ENCODE peak calls at places on chromosomes 1 and 21, in nine cellular contexts. One of them, this sample, is unnamed.
A peak's percentile ranks its signal among the peaks of the same experiment; 100 is the strongest.

GRCh38 chr1:55472784-55473183 is 257.6 kb upstream of the USP24 start:
- DNase-seq in IMR-90: peak; percentile 31
- DNase-seq in prostate gland: no peak
- DNase-seq in tibial nerve: no peak
- DNase-seq in neuronal stem cell: no peak
- DNase-seq in aorta: no peak
- DNase-seq in right lobe of liver: no peak
- DNase-seq in BE2C: no peak
- DNase-seq in heart left ventricle: no peak
- DNase-seq in this sample: peak; percentile 67

GRCh38 chr1:15989776-15990175 is 13.9 kb upstream of the ZBTB17 start:
- DNase-seq in heart left ventricle: no peak
- DNase-seq in BE2C: no peak
- DNase-seq in IMR-90: no peak
- DNase-seq in prostate gland: no peak
- DNase-seq in neuronal stem cell: no peak
- DNase-seq in tibial nerve: no peak
- DNase-seq in aorta: no peak
- DNase-seq in right lobe of liver: no peak
- DNase-seq in this sample: no peak

GRCh38 chr21:44994581-44995171 is 54.8 kb downstream of the SLX9 start:
- DNase-seq in prostate gland: no peak
- DNase-seq in IMR-90: no peak
- DNase-seq in heart left ventricle: no peak
- DNase-seq in neuronal stem cell: no peak
- DNase-seq in tibial nerve: no peak
- DNase-seq in right lobe of liver: no peak
- DNase-seq in BE2C: no peak
- DNase-seq in aorta: peak; percentile 64
- DNase-seq in this sample: peak; percentile 70

GRCh38 chr1:119004129-119004527 is 16.0 kb upstream of the TBX15 start:
- DNase-seq in heart left ventricle: no peak
- DNase-seq in neuronal stem cell: no peak
- DNase-seq in tibial nerve: no peak
- DNase-seq in aorta: no peak
- DNase-seq in right lobe of liver: no peak
- DNase-seq in prostate gland: no peak
- DNase-seq in IMR-90: no peak
- DNase-seq in BE2C: no peak
- DNase-seq in this sample: no peak

GRCh38 chr1:154416496-154417337 is 11.6 kb downstream of the IL6R start:
- DNase-seq in heart left ventricle: no peak
- DNase-seq in prostate gland: no peak
- DNase-seq in tibial nerve: no peak
- DNase-seq in BE2C: no peak
- DNase-seq in neuronal stem cell: no peak
- DNase-seq in IMR-90: no peak
- DNase-seq in right lobe of liver: no peak
- DNase-seq in aorta: peak; percentile 31
- DNase-seq in this sample: no peak

GRCh38 chr21:34511787-34512451 is at the start of gene KCNE1:
- DNase-seq in heart left ventricle: no peak
- DNase-seq in neuronal stem cell: no peak
- DNase-seq in right lobe of liver: peak; percentile 73
- DNase-seq in BE2C: no peak
- DNase-seq in IMR-90: no peak
- DNase-seq in prostate gland: no peak
- DNase-seq in aorta: peak; percentile 79
- DNase-seq in tibial nerve: no peak
- DNase-seq in this sample: no peak

GRCh38 chr1:222769181-222769580 is 32.2 kb downstream of the FAM177B start:
- DNase-seq in tibial nerve: no peak
- DNase-seq in prostate gland: no peak
- DNase-seq in right lobe of liver: no peak
- DNase-seq in BE2C: no peak
- DNase-seq in aorta: no peak
- DNase-seq in heart left ventricle: no peak
- DNase-seq in IMR-90: no peak
- DNase-seq in neuronal stem cell: no peak
- DNase-seq in this sample: no peak

GRCh38 chr1:99170516-99170915 is 93.8 kb upstream of the PLPPR4 start:
- DNase-seq in BE2C: no peak
- DNase-seq in tibial nerve: no peak
- DNase-seq in right lobe of liver: no peak
- DNase-seq in prostate gland: no peak
- DNase-seq in heart left ventricle: no peak
- DNase-seq in IMR-90: peak; percentile 66
- DNase-seq in aorta: no peak
- DNase-seq in neuronal stem cell: no peak
- DNase-seq in this sample: no peak

GRCh38 chr21:45001134-45002095 is 61.6 kb downstream of the SLX9 start:
- DNase-seq in neuronal stem cell: no peak
- DNase-seq in BE2C: peak; percentile 15
- DNase-seq in tibial nerve: no peak
- DNase-seq in right lobe of liver: peak; percentile 27
- DNase-seq in aorta: peak; percentile 89
- DNase-seq in prostate gland: peak; percentile 40
- DNase-seq in IMR-90: peak; percentile 65
- DNase-seq in heart left ventricle: peak; percentile 65
- DNase-seq in this sample: peak; percentile 85

GRCh38 chr21:18449586-18449985 is 46.0 kb upstream of the TMPRSS15 start:
- DNase-seq in prostate gland: no peak
- DNase-seq in right lobe of liver: no peak
- DNase-seq in aorta: no peak
- DNase-seq in IMR-90: no peak
- DNase-seq in BE2C: no peak
- DNase-seq in tibial nerve: no peak
- DNase-seq in neuronal stem cell: no peak
- DNase-seq in heart left ventricle: no peak
- DNase-seq in this sample: no peak

GRCh38 chr1:230909974-230910754 is 41.8 kb upstream of the C1orf198 start:
- DNase-seq in IMR-90: no peak
- DNase-seq in prostate gland: peak; percentile 50
- DNase-seq in BE2C: no peak
- DNase-seq in neuronal stem cell: no peak
- DNase-seq in heart left ventricle: no peak
- DNase-seq in aorta: peak; percentile 79
- DNase-seq in tibial nerve: no peak
- DNase-seq in right lobe of liver: no peak
- DNase-seq in this sample: no peak

GRCh38 chr1:201791775-201792166 is 37.2 kb upstream of the IPO9 start:
- DNase-seq in aorta: peak; percentile 85
- DNase-seq in tibial nerve: no peak
- DNase-seq in IMR-90: peak; percentile 63
- DNase-seq in right lobe of liver: peak; percentile 38
- DNase-seq in heart left ventricle: peak; percentile 52
- DNase-seq in BE2C: no peak
- DNase-seq in prostate gland: no peak
- DNase-seq in neuronal stem cell: no peak
- DNase-seq in this sample: no peak

DNA sequence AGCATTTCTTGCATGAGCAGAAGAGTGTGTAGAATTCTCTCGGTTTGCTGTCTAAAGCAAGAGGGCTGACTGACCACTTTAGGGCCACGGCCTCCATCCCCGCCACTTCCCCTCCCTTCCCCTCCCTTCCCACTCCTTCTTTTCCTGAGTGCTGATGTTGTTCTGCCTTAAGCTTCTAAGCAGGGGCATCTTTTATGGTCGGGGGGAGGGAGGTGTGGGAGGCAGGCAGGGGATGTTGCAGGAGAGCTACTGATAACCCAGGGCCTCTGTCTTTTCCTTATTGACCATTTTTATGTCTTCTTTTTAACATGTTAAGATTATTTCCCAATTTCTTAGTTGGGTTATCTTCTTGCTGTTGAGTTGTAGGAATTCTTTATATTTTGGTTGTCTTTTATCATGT is 15.1 kb downstream of the USP25 start:
- DNase-seq in prostate gland: no peak
- DNase-seq in tibial nerve: no peak
- DNase-seq in IMR-90: no peak
- DNase-seq in heart left ventricle: no peak
- DNase-seq in aorta: no peak
- DNase-seq in BE2C: no peak
- DNase-seq in neuronal stem cell: no peak
- DNase-seq in right lobe of liver: no peak
- DNase-seq in this sample: no peak
- H3K4me1 ChIP-seq in prostate gland: no peaks in the 10 kb centered on the region
- H3K4me1 ChIP-seq in tibial nerve: peaks cover 22% of the 10 kb centered on the region
- H3K4me1 ChIP-seq in IMR-90: peaks cover 7% of the 10 kb centered on the region
- H3K4me1 ChIP-seq in heart left ventricle: peaks cover 41% of the 10 kb centered on the region
- H3K4me1 ChIP-seq in aorta: no peaks in the 10 kb centered on the region
- H3K4me1 ChIP-seq in BE2C: peaks cover 4% of the 10 kb centered on the region
- H3K4me1 ChIP-seq in neuronal stem cell: peaks cover 9% of the 10 kb centered on the region
- H3K4me1 ChIP-seq in right lobe of liver: no peaks in the 10 kb centered on the region
- H3K4me1 ChIP-seq in this sample: peaks cover 13% of the 10 kb centered on the region

GRCh38 chr1:145717833-145718232 is 1.5 kb upstream of the CD160 start:
- DNase-seq in tibial nerve: no peak
- DNase-seq in aorta: no peak
- DNase-seq in IMR-90: no peak
- DNase-seq in heart left ventricle: no peak
- DNase-seq in neuronal stem cell: no peak
- DNase-seq in right lobe of liver: no peak
- DNase-seq in prostate gland: no peak
- DNase-seq in BE2C: no peak
- DNase-seq in this sample: no peak

GRCh38 chr1:145716641-145717061 is 2.6 kb upstream of the CD160 start:
- DNase-seq in aorta: no peak
- DNase-seq in BE2C: no peak
- DNase-seq in right lobe of liver: no peak
- DNase-seq in neuronal stem cell: no peak
- DNase-seq in IMR-90: no peak
- DNase-seq in tibial nerve: no peak
- DNase-seq in heart left ventricle: no peak
- DNase-seq in prostate gland: no peak
- DNase-seq in this sample: no peak

GRCh38 chr1:145720878-145721671 is 1.8 kb downstream of the CD160 start:
- DNase-seq in prostate gland: peak; percentile 37
- DNase-seq in heart left ventricle: peak; percentile 59
- DNase-seq in right lobe of liver: peak; percentile 67
- DNase-seq in neuronal stem cell: peak; percentile 67
- DNase-seq in aorta: peak; percentile 83
- DNase-seq in IMR-90: peak; percentile 59
- DNase-seq in BE2C: peak; percentile 76
- DNase-seq in tibial nerve: peak; percentile 50
- DNase-seq in this sample: peak; percentile 88

GRCh38 chr1:145719230-145720079 is at the start of gene CD160:
- DNase-seq in aorta: no peak
- DNase-seq in BE2C: no peak
- DNase-seq in heart left ventricle: no peak
- DNase-seq in right lobe of liver: no peak
- DNase-seq in neuronal stem cell: no peak
- DNase-seq in prostate gland: no peak
- DNase-seq in tibial nerve: no peak
- DNase-seq in IMR-90: no peak
- DNase-seq in this sample: no peak

GRCh38 chr1:145720556-145720877 is 1.2 kb downstream of the CD160 start:
- DNase-seq in BE2C: no peak
- DNase-seq in heart left ventricle: no peak
- DNase-seq in prostate gland: no peak
- DNase-seq in tibial nerve: no peak
- DNase-seq in IMR-90: peak; percentile 91
- DNase-seq in right lobe of liver: no peak
- DNase-seq in neuronal stem cell: no peak
- DNase-seq in aorta: no peak
- DNase-seq in this sample: no peak
- H3K4me3 ChIP-seq in BE2C: peak overlapping the region; percentile 53
- H3K4me3 ChIP-seq in heart left ventricle: no peak overlapping the region
- H3K4me3 ChIP-seq in prostate gland: no peak overlapping the region
- H3K4me3 ChIP-seq in tibial nerve: no peak overlapping the region
- H3K4me3 ChIP-seq in IMR-90: no peak overlapping the region
- H3K4me3 ChIP-seq in right lobe of liver: peak overlapping the region; percentile 34
- H3K4me3 ChIP-seq in neuronal stem cell: no peak overlapping the region
- H3K4me3 ChIP-seq in aorta: no peak overlapping the region
- H3K4me3 ChIP-seq in this sample: peak overlapping the region; percentile 53

GRCh38 chr1:235737751-235738150 is 88.2 kb upstream of the GNG4 start:
- DNase-seq in heart left ventricle: no peak
- DNase-seq in neuronal stem cell: no peak
- DNase-seq in BE2C: no peak
- DNase-seq in IMR-90: no peak
- DNase-seq in aorta: no peak
- DNase-seq in right lobe of liver: no peak
- DNase-seq in tibial nerve: no peak
- DNase-seq in prostate gland: no peak
- DNase-seq in this sample: no peak
- H3K4me1 ChIP-seq in heart left ventricle: peaks cover 3% of the 10 kb centered on the region
- H3K4me1 ChIP-seq in neuronal stem cell: no peaks in the 10 kb centered on the region
- H3K4me1 ChIP-seq in BE2C: peaks cover 4% of the 10 kb centered on the region
- H3K4me1 ChIP-seq in IMR-90: peaks cover 4% of the 10 kb centered on the region
- H3K4me1 ChIP-seq in aorta: no peaks in the 10 kb centered on the region
- H3K4me1 ChIP-seq in right lobe of liver: no peaks in the 10 kb centered on the region
- H3K4me1 ChIP-seq in tibial nerve: no peaks in the 10 kb centered on the region
- H3K4me1 ChIP-seq in prostate gland: no peaks in the 10 kb centered on the region
- H3K4me1 ChIP-seq in this sample: no peaks in the 10 kb centered on the region

GRCh38 chr21:25426580-25426979 is 180.7 kb downstream of the MRPL39 start:
- DNase-seq in aorta: no peak
- DNase-seq in prostate gland: no peak
- DNase-seq in heart left ventricle: no peak
- DNase-seq in neuronal stem cell: no peak
- DNase-seq in BE2C: no peak
- DNase-seq in IMR-90: no peak
- DNase-seq in tibial nerve: no peak
- DNase-seq in right lobe of liver: no peak
- DNase-seq in this sample: no peak

GRCh38 chr21:25428537-25428936 is 178.7 kb downstream of the MRPL39 start:
- DNase-seq in neuronal stem cell: no peak
- DNase-seq in aorta: no peak
- DNase-seq in BE2C: no peak
- DNase-seq in tibial nerve: no peak
- DNase-seq in prostate gland: no peak
- DNase-seq in IMR-90: peak; percentile 5
- DNase-seq in heart left ventricle: no peak
- DNase-seq in right lobe of liver: no peak
- DNase-seq in this sample: no peak

GRCh38 chr21:25425156-25425555 is 182.1 kb downstream of the MRPL39 start:
- DNase-seq in prostate gland: no peak
- DNase-seq in BE2C: no peak
- DNase-seq in aorta: no peak
- DNase-seq in IMR-90: no peak
- DNase-seq in neuronal stem cell: no peak
- DNase-seq in right lobe of liver: no peak
- DNase-seq in heart left ventricle: no peak
- DNase-seq in tibial nerve: no peak
- DNase-seq in this sample: no peak

GRCh38 chr21:25424674-25425073 is 182.6 kb downstream of the MRPL39 start:
- DNase-seq in tibial nerve: no peak
- DNase-seq in aorta: no peak
- DNase-seq in BE2C: no peak
- DNase-seq in heart left ventricle: no peak
- DNase-seq in neuronal stem cell: no peak
- DNase-seq in prostate gland: no peak
- DNase-seq in IMR-90: no peak
- DNase-seq in right lobe of liver: no peak
- DNase-seq in this sample: no peak

DNA sequence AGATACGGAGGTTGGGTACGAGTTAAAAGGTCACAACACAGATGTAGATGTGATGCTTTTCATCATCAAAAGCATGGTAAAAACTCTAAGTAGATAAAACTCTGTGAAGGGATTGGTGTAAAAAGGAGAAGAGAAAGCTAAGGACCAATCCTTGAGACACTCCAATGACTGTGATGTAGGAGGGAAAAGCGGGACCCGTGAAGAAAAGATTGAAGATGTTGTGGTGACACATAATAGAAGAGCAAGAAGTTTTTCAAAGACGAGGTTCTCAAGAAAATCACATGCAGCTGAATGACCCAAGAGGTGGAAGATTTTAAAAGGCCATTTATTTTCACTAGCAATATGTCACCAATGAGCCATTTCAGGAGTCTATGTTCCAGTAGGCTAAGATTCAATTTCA is 179.5 kb downstream of the MRPL39 start:
- DNase-seq in neuronal stem cell: no peak
- DNase-seq in right lobe of liver: no peak
- DNase-seq in BE2C: no peak
- DNase-seq in heart left ventricle: no peak
- DNase-seq in tibial nerve: no peak
- DNase-seq in prostate gland: no peak
- DNase-seq in aorta: no peak
- DNase-seq in IMR-90: no peak
- DNase-seq in this sample: no peak
- H3K4me3 ChIP-seq in neuronal stem cell: no peak overlapping the region
- H3K4me3 ChIP-seq in right lobe of liver: no peak overlapping the region
- H3K4me3 ChIP-seq in BE2C: no peak overlapping the region
- H3K4me3 ChIP-seq in heart left ventricle: no peak overlapping the region
- H3K4me3 ChIP-seq in tibial nerve: no peak overlapping the region
- H3K4me3 ChIP-seq in prostate gland: no peak overlapping the region
- H3K4me3 ChIP-seq in aorta: no peak overlapping the region
- H3K4me3 ChIP-seq in IMR-90: no peak overlapping the region
- H3K4me3 ChIP-seq in this sample: no peak overlapping the region

This sample was measured in kidney.